ENCODE peak calls at places on chromosomes 12 and 14, in five cellular contexts. U is amniotic stem cell, F is iPS-NIHi11, Z is nucleus accumbens, P is amygdala. O is an unnamed sample.

GRCh38 chr12:115752913-115753726 is 524.4 kb downstream of the MED13L start:
- DNase-seq in U (peak), F (peak), Z (no peak), P (no peak), O (peak)

GRCh38 chr14:76957224-76957881 is 71.2 kb downstream of the IRF2BPL start:
- DNase-seq in U (no peak), F (no peak), Z (no peak), P (no peak), O (no peak)

GRCh38 chr12:101566318-101566717 is 28.5 kb upstream of the MYBPC1 start:
- DNase-seq in U (no peak), F (peak), Z (no peak), P (no peak), O (no peak)

GRCh38 chr12:15227004-15227679 is 5.9 kb upstream of the RERG start:
- DNase-seq in U (peak), F (peak), Z (no peak), P (no peak), O (peak)

GRCh38 chr12:87368259-87368658 is 660.9 kb downstream of the C12orf50 start:
- DNase-seq in U (no peak), F (no peak), Z (no peak), P (no peak), O (no peak)

GRCh38 chr12:7096006-7096903 is 4.0 kb upstream of the C1R start:
- DNase-seq in U (no peak), F (no peak), Z (no peak), P (no peak), O (peak)

GRCh38 chr12:51593539-51593938 is 2.5 kb downstream of the SCN8A start:
- DNase-seq in U (no peak), F (peak), Z (no peak), P (no peak), O (no peak)

GRCh38 chr12:76506149-76506548 is 53.4 kb downstream of the OSBPL8 start:
- DNase-seq in U (no peak), F (no peak), Z (no peak), P (no peak), O (no peak)